ENCODE peak calls at places on chromosome 22, in nine cellular contexts. C, O, N, Y, H, M, Z, X and I are unnamed samples.

GRCh38 chr22:50292643-50293440 is 14.6 kb downstream of the PLXNB2 start:
- DNase-seq in M (no peak), C (no peak), X (no peak), O (no peak), H (no peak), Z (no peak), N (no peak), Y (no peak), I (no peak)

GRCh38 chr22:50597097-50597496 is 3.5 kb upstream of the MAPK8IP2 start:
- DNase-seq in Z (no peak), Y (no peak), O (no peak), M (no peak), N (no peak), X (no peak), C (no peak), H (no peak), I (no peak)

GRCh38 chr22:21688341-21688705 is 22.5 kb downstream of the PPIL2 start:
- DNase-seq in Z (no peak), N (no peak), M (no peak), C (no peak), H (no peak), Y (no peak), X (no peak), O (no peak), I (no peak)

GRCh38 chr22:29470159-29470855 is 9.7 kb upstream of the NEFH start:
- DNase-seq in Z (peak; percentile 74), O (peak; percentile 39), H (peak; percentile 53), Y (no peak), N (peak; percentile 66), M (peak; percentile 67), C (peak; percentile 76), X (peak; percentile 90), I (peak; percentile 64)

GRCh38 chr22:19786959-19787848 is 26.6 kb downstream of the TBX1 start:
- DNase-seq in Z (no peak), H (no peak), C (no peak), N (peak; percentile 39), M (no peak), X (no peak), O (no peak), Y (no peak), I (no peak)

GRCh38 chr22:22882033-22882717 is 5.4 kb upstream of the IGLL5 start:
- DNase-seq in C (peak; percentile 40), M (no peak), X (no peak), Y (no peak), N (no peak), H (no peak), O (no peak), Z (no peak), I (peak; percentile 13)

GRCh38 chr22:29784451-29785361 is 17.5 kb downstream of the UQCR10 start:
- DNase-seq in O (no peak), Y (no peak), H (peak; percentile 65), N (peak; percentile 66), M (no peak), C (no peak), Z (no peak), X (no peak), I (no peak)

GRCh38 chr22:45919504-45920286 is 57.3 kb downstream of the WNT7B start:
- DNase-seq in N (no peak), O (no peak), M (no peak), Y (no peak), X (no peak), H (no peak), Z (no peak), C (no peak), I (peak; percentile 39)

GRCh38 chr22:46019351-46019750 is 42.4 kb upstream of the WNT7B start:
- DNase-seq in N (no peak), Y (no peak), X (no peak), O (no peak), C (no peak), M (no peak), H (no peak), Z (no peak), I (no peak)

GRCh38 chr22:49270595-49271368 is 556.9 kb downstream of the BRD1 start:
- DNase-seq in Z (no peak), H (no peak), O (no peak), X (no peak), N (no peak), M (no peak), Y (no peak), C (no peak), I (no peak)

GRCh38 chr22:23826510-23827350 is 12.1 kb downstream of the DERL3 start:
- DNase-seq in M (no peak), H (no peak), O (no peak), Y (no peak), N (peak; percentile 54), C (no peak), X (no peak), Z (no peak), I (no peak)

GRCh38 chr22:19607198-19608113 is 83.2 kb upstream of the CLDN5 start:
- DNase-seq in N (no peak), X (peak; percentile 47), H (no peak), Z (no peak), M (peak; percentile 17), C (peak; percentile 71), Y (no peak), O (peak; percentile 94), I (peak; percentile 51)

GRCh38 chr22:29043906-29044575 is 17.6 kb downstream of the C22orf31 start:
- DNase-seq in O (no peak), X (no peak), C (peak; percentile 11), H (no peak), N (no peak), M (no peak), Y (no peak), Z (no peak), I (no peak)

GRCh38 chr22:50177537-50178470 is 7.3 kb downstream of the PANX2 start:
- DNase-seq in Z (no peak), X (no peak), N (peak; percentile 45), H (no peak), O (no peak), C (no peak), Y (no peak), M (no peak), I (no peak)

GRCh38 chr22:46734830-46735453 is 3.1 kb downstream of the CERK start:
- DNase-seq in C (no peak), X (peak; percentile 36), M (peak; percentile 70), N (peak; percentile 65), Y (no peak), H (no peak), O (no peak), Z (peak; percentile 43), I (no peak)

GRCh38 chr22:26847046-26847445 is 189.7 kb downstream of the MIAT start:
- DNase-seq in Y (no peak), H (no peak), N (no peak), X (no peak), C (no peak), M (no peak), Z (no peak), O (no peak), I (no peak)

GRCh38 chr22:39423976-39424375 is 24.4 kb downstream of the TAB1 start:
- DNase-seq in Y (no peak), X (no peak), C (no peak), M (no peak), N (no peak), H (no peak), O (no peak), Z (no peak), I (no peak)

GRCh38 chr22:42938976-42939375 is 76.0 kb downstream of the PACSIN2 start:
- DNase-seq in M (no peak), Y (no peak), Z (no peak), N (no peak), C (peak; percentile 53), O (no peak), H (no peak), X (no peak), I (peak; percentile 66)

GRCh38 chr22:25069426-25069757 is 116.9 kb downstream of the KIAA1671 start:
- DNase-seq in O (no peak), C (no peak), X (no peak), N (no peak), H (no peak), Z (no peak), M (no peak), Y (no peak), I (no peak)

GRCh38 chr22:42994917-42995562 is 19.9 kb downstream of the PACSIN2 start:
- DNase-seq in Y (peak; percentile 82), Z (no peak), O (no peak), C (peak; percentile 93), M (no peak), X (no peak), N (peak; percentile 71), H (no peak), I (peak; percentile 90)

GRCh38 chr22:42283288-42284229 is 13.1 kb upstream of the TCF20 start:
- DNase-seq in M (no peak), N (peak; percentile 57), Z (peak; percentile 37), H (no peak), Y (no peak), C (no peak), O (no peak), X (peak; percentile 39), I (no peak)

GRCh38 chr22:37865510-37865909 is 16.3 kb downstream of the EIF3L start:
- DNase-seq in Y (no peak), H (no peak), Z (no peak), C (no peak), N (no peak), X (no peak), O (no peak), M (no peak), I (no peak)

GRCh38 chr22:36305813-36306212 is 52.9 kb downstream of the APOL1 start:
- DNase-seq in Z (no peak), M (no peak), O (no peak), C (no peak), H (no peak), N (no peak), Y (no peak), X (no peak), I (no peak)

GRCh38 chr22:27331526-27332281 is 469.9 kb downstream of the MN1 start:
- DNase-seq in M (no peak), O (peak; percentile 69), H (peak; percentile 43), X (no peak), Y (no peak), N (peak; percentile 83), Z (no peak), C (peak; percentile 39), I (no peak)

GRCh38 chr22:23117890-23118646 is 23.7 kb downstream of the RSPH14 start:
- DNase-seq in Z (no peak), N (no peak), C (no peak), Y (no peak), M (no peak), O (peak; percentile 29), H (no peak), X (no peak), I (no peak)